ENCODE peak calls at places on chromosomes 4 and X, in seven cellular contexts. W is Panc1, S is SK-N-SH, L is endothelial cell, R is GM06990, H is astrocyte of the spinal cord, V is GM12865. J is an unnamed sample.
A peak's percentile ranks its signal among the peaks of the same experiment; 100 is the strongest.

GRCh38 chr4:153773236-153773690 is 13.4 kb upstream of the RNF175 start:
- DNase-seq in W (no peak), S (no peak), L (no peak), R (no peak), H (no peak), V (no peak), J (no peak)

GRCh38 chr4:52883183-52883621 is 21.1 kb downstream of the RASL11B start:
- DNase-seq in W (no peak), S (no peak), L (no peak), R (no peak), H (no peak), V (no peak), J (no peak)

GRCh38 chr4:186840222-186840701 is 116.6 kb upstream of the FAT1 start:
- DNase-seq in W (peak; percentile 15), S (no peak), L (no peak), R (no peak), H (no peak), V (no peak), J (no peak)

GRCh38 chr4:69764311-69764710 is 3.9 kb upstream of the SULT1B1 start:
- DNase-seq in W (no peak), S (no peak), L (no peak), R (no peak), H (no peak), V (no peak), J (no peak)

GRCh38 chr4:150569384-150569987 is 12.5 kb upstream of the MAB21L2 start:
- DNase-seq in W (no peak), S (no peak), L (no peak), R (no peak), H (peak; percentile 45), V (no peak), J (no peak)

GRCh38 chr4:159175165-159175988 is 72.5 kb downstream of the RAPGEF2 start:
- DNase-seq in W (peak; percentile 74), S (peak; percentile 48), L (peak; percentile 67), R (peak; percentile 30), H (peak; percentile 87), V (peak; percentile 87), J (peak; percentile 51)

GRCh38 chr4:163111588-163111987 is 55.1 kb downstream of the NAF1 start:
- DNase-seq in W (no peak), S (peak; percentile 2), L (no peak), R (no peak), H (peak; percentile 7), V (no peak), J (no peak)

GRCh38 chr4:182015893-182016292 is 227.3 kb upstream of the TENM3 start:
- DNase-seq in W (no peak), S (no peak), L (no peak), R (no peak), H (peak; percentile 43), V (peak; percentile 64), J (no peak)

GRCh38 chr4:178356725-178357124 is 914.5 kb upstream of the AGA start:
- DNase-seq in W (no peak), S (no peak), L (no peak), R (no peak), H (no peak), V (no peak), J (no peak)

GRCh38 chr4:63921561-63921960 is 487.7 kb downstream of the TECRL start:
- DNase-seq in W (no peak), S (peak; percentile 3), L (no peak), R (no peak), H (no peak), V (no peak), J (no peak)

GRCh38 chr4:110621328-110621812 is 1.5 kb downstream of the PITX2 start:
- DNase-seq in W (no peak), S (no peak), L (no peak), R (no peak), H (no peak), V (no peak), J (no peak)

GRCh38 chr4:98481167-98481566 is 177.2 kb downstream of the TSPAN5 start:
- DNase-seq in W (no peak), S (peak; percentile 66), L (no peak), R (no peak), H (no peak), V (no peak), J (no peak)

GRCh38 chr4:168841682-168842019 is 168.4 kb downstream of the CBR4 start:
- DNase-seq in W (no peak), S (no peak), L (no peak), R (no peak), H (no peak), V (no peak), J (no peak)

GRCh38 chrX:129772796-129773431 is 6.8 kb upstream of the SASH3 start:
- DNase-seq in W (no peak), S (no peak), L (no peak), R (peak; percentile 88), H (no peak), V (peak; percentile 94), J (peak; percentile 88)

GRCh38 chr4:110682311-110682710 is 59.4 kb upstream of the PITX2 start:
- DNase-seq in W (no peak), S (no peak), L (no peak), R (no peak), H (no peak), V (no peak), J (no peak)

GRCh38 chrX:137286423-137286822 is 252.6 kb upstream of the GPR101 start:
- DNase-seq in W (no peak), S (no peak), L (no peak), R (no peak), H (no peak), V (no peak), J (no peak)

GRCh38 chr4:143399113-143399949 is 62.7 kb downstream of the GAB1 start:
- DNase-seq in W (peak; percentile 22), S (peak; percentile 27), L (no peak), R (no peak), H (peak; percentile 29), V (peak; percentile 54), J (no peak)

GRCh38 chrX:24860140-24860539 is 155.6 kb downstream of the ARX start:
- DNase-seq in W (no peak), S (no peak), L (no peak), R (no peak), H (no peak), V (no peak), J (no peak)

GRCh38 chr4:74490736-74491135 is 45.8 kb downstream of the AREG start:
- DNase-seq in W (no peak), S (no peak), L (no peak), R (no peak), H (no peak), V (no peak), J (no peak)

GRCh38 chrX:13123857-13124345 is 79.5 kb upstream of the FAM9C start:
- DNase-seq in W (no peak), S (no peak), L (no peak), R (no peak), H (peak; percentile 80), V (peak; percentile 24), J (no peak)

GRCh38 chr4:141340458-141340857 is 119.8 kb downstream of the ZNF330 start:
- DNase-seq in W (no peak), S (no peak), L (no peak), R (no peak), H (no peak), V (no peak), J (no peak)

GRCh38 chr4:141339386-141339785 is 118.7 kb downstream of the ZNF330 start:
- DNase-seq in W (no peak), S (no peak), L (no peak), R (no peak), H (no peak), V (no peak), J (no peak)

GRCh38 chr4:141338238-141338637 is 117.5 kb downstream of the ZNF330 start:
- DNase-seq in W (no peak), S (no peak), L (no peak), R (no peak), H (no peak), V (no peak), J (no peak)

GRCh38 chr4:141335166-141335565 is 114.5 kb downstream of the ZNF330 start:
- DNase-seq in W (no peak), S (no peak), L (no peak), R (no peak), H (no peak), V (no peak), J (no peak)

GRCh38 chr4:141339966-141340365 is 119.3 kb downstream of the ZNF330 start:
- DNase-seq in W (no peak), S (no peak), L (no peak), R (no peak), H (no peak), V (no peak), J (no peak)
- TF ChIP-seq CTCF in W (no peak), S (no peak), L (no peak), R (no peak), H (no peak), V (no peak), J (no peak)

GRCh38 chrX:114075073-114075673 is 508.7 kb upstream of the HTR2C start:
- DNase-seq in W (no peak), S (peak; percentile 4), L (no peak), R (no peak), H (peak; percentile 2), V (no peak), J (no peak)
- TF ChIP-seq CTCF in W (peak; percentile 41), S (peak; percentile 75), L (peak; percentile 46), R (peak; percentile 32), H (peak; percentile 30), V (no peak), J (peak; percentile 12)

DNA sequence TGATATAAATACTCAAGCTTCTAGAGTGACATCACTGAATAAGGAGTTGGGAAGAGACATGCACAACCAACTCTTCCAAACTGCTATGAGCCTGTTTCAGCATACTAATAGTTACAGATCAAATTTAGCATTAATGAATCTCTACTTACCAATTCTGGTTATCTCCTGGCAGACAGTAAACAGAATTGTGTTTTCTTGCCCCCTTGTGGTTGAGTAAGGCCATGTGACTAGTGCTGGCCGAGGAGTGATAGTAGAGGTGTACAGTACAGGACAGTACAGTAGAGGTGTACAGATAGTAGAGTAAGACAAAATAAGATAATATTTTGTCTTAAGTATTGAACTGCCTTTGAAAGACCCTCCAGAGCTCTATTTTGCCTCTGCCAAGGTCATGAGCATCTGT is 681.4 kb downstream of the GABRG1 start:
- DNase-seq in W (no peak), S (peak; percentile 21), L (no peak), R (no peak), H (peak; percentile 18), V (peak; percentile 46), J (no peak)
- TF ChIP-seq CTCF in W (no peak), S (peak; percentile 42), L (no peak), R (peak; percentile 60), H (peak; percentile 34), V (peak; percentile 44), J (no peak)

DNA sequence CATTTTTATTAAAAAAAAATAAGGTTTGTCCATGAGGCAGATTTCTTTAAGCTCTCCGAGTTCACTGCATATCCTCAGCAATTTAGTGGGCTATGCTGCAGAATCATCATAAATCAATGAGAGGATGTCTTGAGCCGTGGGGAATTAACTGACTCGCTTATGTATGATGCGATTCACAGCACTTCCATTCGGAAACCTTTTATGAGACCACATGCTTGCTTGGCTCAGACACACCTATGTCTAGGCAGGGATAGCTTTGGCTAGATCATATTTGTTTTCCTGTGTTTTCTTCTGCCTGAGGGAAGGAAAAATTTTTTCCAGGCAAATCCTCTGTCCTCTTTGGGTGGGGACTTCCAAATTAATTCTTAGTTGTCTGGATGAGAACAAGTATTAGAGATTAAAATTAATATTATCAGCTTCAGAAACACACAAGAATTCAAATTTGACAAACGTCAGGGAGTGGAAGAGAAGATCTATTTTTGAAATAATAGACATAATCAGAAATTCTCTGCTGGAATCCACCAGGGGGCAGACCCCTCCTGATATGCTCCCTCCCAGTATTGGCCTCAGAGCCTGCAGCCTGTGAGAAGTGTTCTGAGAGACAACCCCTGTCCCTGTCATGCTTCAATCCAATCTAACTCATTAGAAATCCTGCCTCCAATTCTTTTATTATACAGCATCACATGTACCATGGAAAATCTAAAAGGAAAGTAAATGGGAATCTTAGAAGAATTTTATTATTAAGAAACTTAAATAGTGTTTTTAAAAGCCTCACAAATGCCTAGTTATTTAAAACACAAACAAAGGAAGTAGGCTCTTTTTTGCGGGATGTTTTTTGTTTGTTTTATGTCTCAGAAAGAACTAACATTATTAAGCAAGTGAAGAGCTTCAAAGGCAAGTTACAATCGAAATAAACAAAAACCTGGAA is 345.1 kb upstream of the TACR3 start:
- DNase-seq in W (peak; percentile 15), S (peak; percentile 25), L (peak; percentile 65), R (no peak), H (peak; percentile 53), V (peak; percentile 83), J (peak; percentile 40)
- TF ChIP-seq CTCF in W (peak; percentile 70), S (peak; percentile 78), L (peak; percentile 90), R (peak; percentile 65), H (peak; percentile 55), V (peak; percentile 60), J (peak; percentile 48)